ENCODE peak calls at places on chromosomes 12 and 14, in seven cellular contexts. One of them, this sample, is unnamed.
A peak's percentile ranks its signal among the peaks of the same experiment; 100 is the strongest.

GRCh38 chr12:53985358-53985899 is 483 bp downstream of the HOXC10 start:
- DNase-seq in gastrocnemius medialis: no peak
- DNase-seq in heart left ventricle: peak; percentile 9
- DNase-seq in pancreas: no peak
- DNase-seq in thoracic aorta: no peak
- DNase-seq in CD8-positive, alpha-beta T cell: no peak
- DNase-seq in A549: no peak
- DNase-seq in this sample: no peak

GRCh38 chr12:25106818-25107217 is 88.1 kb downstream of the DNAI7 start:
- DNase-seq in gastrocnemius medialis: no peak
- DNase-seq in heart left ventricle: no peak
- DNase-seq in pancreas: no peak
- DNase-seq in thoracic aorta: no peak
- DNase-seq in CD8-positive, alpha-beta T cell: no peak
- DNase-seq in A549: no peak
- DNase-seq in this sample: no peak

GRCh38 chr14:49050836-49051235 is 535.3 kb downstream of the RPS29 start:
- DNase-seq in gastrocnemius medialis: no peak
- DNase-seq in heart left ventricle: no peak
- DNase-seq in pancreas: no peak
- DNase-seq in thoracic aorta: no peak
- DNase-seq in CD8-positive, alpha-beta T cell: no peak
- DNase-seq in A549: no peak
- DNase-seq in this sample: no peak

GRCh38 chr12:10111451-10111850 is 12.7 kb upstream of the CLEC1A start:
- DNase-seq in gastrocnemius medialis: no peak
- DNase-seq in heart left ventricle: peak; percentile 26
- DNase-seq in pancreas: no peak
- DNase-seq in thoracic aorta: no peak
- DNase-seq in CD8-positive, alpha-beta T cell: no peak
- DNase-seq in A549: no peak
- DNase-seq in this sample: no peak

GRCh38 chr14:60775296-60775695 is 40.7 kb downstream of the MNAT1 start:
- DNase-seq in gastrocnemius medialis: no peak
- DNase-seq in heart left ventricle: no peak
- DNase-seq in pancreas: no peak
- DNase-seq in thoracic aorta: no peak
- DNase-seq in CD8-positive, alpha-beta T cell: no peak
- DNase-seq in A549: no peak
- DNase-seq in this sample: no peak

GRCh38 chr12:107320929-107321618 is 227.7 kb upstream of the CRY1 start:
- DNase-seq in gastrocnemius medialis: no peak
- DNase-seq in heart left ventricle: peak; percentile 38
- DNase-seq in pancreas: no peak
- DNase-seq in thoracic aorta: no peak
- DNase-seq in CD8-positive, alpha-beta T cell: peak; percentile 71
- DNase-seq in A549: peak; percentile 37
- DNase-seq in this sample: no peak

GRCh38 chr12:102567031-102567985 is 86.9 kb upstream of the IGF1 start:
- DNase-seq in gastrocnemius medialis: no peak
- DNase-seq in heart left ventricle: no peak
- DNase-seq in pancreas: no peak
- DNase-seq in thoracic aorta: no peak
- DNase-seq in CD8-positive, alpha-beta T cell: no peak
- DNase-seq in A549: peak; percentile 40
- DNase-seq in this sample: no peak

GRCh38 chr12:112891093-112892024 is 15.4 kb upstream of the OAS1 start:
- DNase-seq in gastrocnemius medialis: no peak
- DNase-seq in heart left ventricle: peak; percentile 38
- DNase-seq in pancreas: no peak
- DNase-seq in thoracic aorta: no peak
- DNase-seq in CD8-positive, alpha-beta T cell: no peak
- DNase-seq in A549: no peak
- DNase-seq in this sample: peak; percentile 9

GRCh38 chr12:7937867-7938506 is 2.0 kb upstream of the SLC2A3 start:
- DNase-seq in gastrocnemius medialis: no peak
- DNase-seq in heart left ventricle: no peak
- DNase-seq in pancreas: no peak
- DNase-seq in thoracic aorta: no peak
- DNase-seq in CD8-positive, alpha-beta T cell: no peak
- DNase-seq in A549: peak; percentile 55
- DNase-seq in this sample: no peak
- TF ChIP-seq CTCF in gastrocnemius medialis: no peak
- TF ChIP-seq CTCF in heart left ventricle: no peak
- TF ChIP-seq CTCF in pancreas: no peak
- TF ChIP-seq CTCF in thoracic aorta: no peak
- TF ChIP-seq CTCF in CD8-positive, alpha-beta T cell: peak; percentile 30
- TF ChIP-seq CTCF in A549: peak; percentile 10
- TF ChIP-seq CTCF in this sample: no peak

DNA sequence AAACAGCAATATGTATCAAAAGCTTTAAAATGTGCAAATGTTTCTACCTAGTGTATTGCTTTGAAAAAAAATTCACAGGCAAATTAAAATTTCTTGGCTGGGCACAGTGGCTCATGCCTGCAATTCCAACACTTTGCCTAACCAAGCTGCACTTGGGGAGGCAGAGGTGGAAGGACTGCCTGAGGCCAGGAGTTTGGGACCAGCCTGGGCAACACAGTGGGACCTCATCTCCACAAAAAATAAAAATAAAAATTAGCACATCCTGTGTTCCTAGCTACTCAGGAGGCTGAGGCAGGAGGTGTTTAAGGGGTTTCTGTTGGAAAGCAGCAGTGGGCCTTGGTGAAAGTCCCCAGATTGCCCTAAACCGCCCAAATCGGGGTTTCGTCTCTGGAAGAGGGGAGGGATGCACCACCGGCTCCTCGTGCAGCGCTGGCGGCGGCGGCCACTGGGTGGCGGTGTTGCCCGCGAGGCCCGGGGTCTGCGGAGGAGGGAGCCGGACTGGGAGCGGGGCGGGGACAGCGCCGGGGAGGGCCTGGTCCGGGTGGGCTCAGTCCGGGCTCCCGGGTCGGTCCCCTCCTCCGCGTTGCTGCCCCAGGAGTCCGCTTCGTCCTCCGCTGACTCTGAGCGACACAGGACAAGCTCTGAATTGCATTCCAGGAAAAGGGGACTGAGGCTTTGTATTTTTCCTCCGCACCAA is 265.6 kb downstream of the AACS start:
- DNase-seq in gastrocnemius medialis: no peak
- DNase-seq in heart left ventricle: peak; percentile 54
- DNase-seq in pancreas: peak; percentile 94
- DNase-seq in thoracic aorta: no peak
- DNase-seq in CD8-positive, alpha-beta T cell: peak; percentile 30
- DNase-seq in A549: peak; percentile 80
- DNase-seq in this sample: peak; percentile 51
- TF ChIP-seq CTCF in gastrocnemius medialis: peak; percentile 66
- TF ChIP-seq CTCF in heart left ventricle: peak; percentile 93
- TF ChIP-seq CTCF in pancreas: peak; percentile 90
- TF ChIP-seq CTCF in thoracic aorta: peak; percentile 87
- TF ChIP-seq CTCF in CD8-positive, alpha-beta T cell: peak; percentile 53
- TF ChIP-seq CTCF in A549: peak; percentile 89
- TF ChIP-seq CTCF in this sample: peak; percentile 96

GRCh38 chr14:63544641-63545234 is 1.6 kb upstream of the PPP2R5E start:
- DNase-seq in gastrocnemius medialis: no peak
- DNase-seq in heart left ventricle: no peak
- DNase-seq in pancreas: no peak
- DNase-seq in thoracic aorta: no peak
- DNase-seq in CD8-positive, alpha-beta T cell: no peak
- DNase-seq in A549: peak; percentile 47
- DNase-seq in this sample: no peak
- TF ChIP-seq CTCF in gastrocnemius medialis: peak; percentile 40
- TF ChIP-seq CTCF in heart left ventricle: peak; percentile 34
- TF ChIP-seq CTCF in pancreas: no peak
- TF ChIP-seq CTCF in thoracic aorta: no peak
- TF ChIP-seq CTCF in CD8-positive, alpha-beta T cell: no peak
- TF ChIP-seq CTCF in A549: peak; percentile 60
- TF ChIP-seq CTCF in this sample: no peak

GRCh38 chr12:116273813-116274551 is 3.5 kb downstream of the MED13L start:
- DNase-seq in gastrocnemius medialis: no peak
- DNase-seq in heart left ventricle: no peak
- DNase-seq in pancreas: no peak
- DNase-seq in thoracic aorta: no peak
- DNase-seq in CD8-positive, alpha-beta T cell: no peak
- DNase-seq in A549: no peak
- DNase-seq in this sample: no peak
- TF ChIP-seq CTCF in gastrocnemius medialis: peak; percentile 21
- TF ChIP-seq CTCF in heart left ventricle: no peak
- TF ChIP-seq CTCF in pancreas: no peak
- TF ChIP-seq CTCF in thoracic aorta: no peak
- TF ChIP-seq CTCF in CD8-positive, alpha-beta T cell: no peak
- TF ChIP-seq CTCF in A549: no peak
- TF ChIP-seq CTCF in this sample: no peak

This sample was measured in heart right ventricle.